ENCODE peak calls at places on chromosomes 3 and 15, in four cellular contexts. P, L, H and O are unnamed samples.

GRCh38 chr3:134334231-134334900 is 39.9 kb downstream of the AMOTL2 start:
- DNase-seq in P (no peak), L (no peak), H (no peak), O (no peak)

GRCh38 chr3:126781889-126782491 is 78.0 kb downstream of the CHCHD6 start:
- DNase-seq in P (no peak), L (no peak), H (no peak), O (no peak)

GRCh38 chr3:101631397-101631796 is 45.5 kb downstream of the ZBTB11 start:
- DNase-seq in P (no peak), L (no peak), H (no peak), O (no peak)

GRCh38 chr15:29410342-29410741 is 140.7 kb upstream of the NSMCE3 start:
- DNase-seq in P (no peak), L (no peak), H (no peak), O (no peak)

GRCh38 chr15:74889390-74889881 is 406 bp upstream of the MPI start:
- DNase-seq in P (no peak), L (no peak), H (no peak), O (no peak)

GRCh38 chr3:120875989-120876388 is 32.0 kb upstream of the STXBP5L start:
- DNase-seq in P (no peak), L (no peak), H (no peak), O (no peak)

GRCh38 chr15:96052572-96053038 is 277.9 kb upstream of the NR2F2 start:
- DNase-seq in P (no peak), L (no peak), H (no peak), O (no peak)

GRCh38 chr3:13204177-13204581 is 130.9 kb upstream of the IQSEC1 start:
- DNase-seq in P (no peak), L (no peak), H (no peak), O (no peak)

GRCh38 chr3:142028174-142028833 is 121.0 kb downstream of the TFDP2 start:
- DNase-seq in P (peak), L (peak), H (peak), O (peak)

GRCh38 chr15:32840481-32841245 is 122.9 kb downstream of the GREM1 start:
- DNase-seq in P (no peak), L (no peak), H (no peak), O (no peak)

GRCh38 chr3:128152419-128153155 is 694 bp upstream of the EEFSEC start:
- DNase-seq in P (no peak), L (no peak), H (peak), O (peak)

GRCh38 chr3:16252243-16252978 is 12.3 kb downstream of the DPH3 start:
- DNase-seq in P (no peak), L (no peak), H (no peak), O (peak)

GRCh38 chr3:185696039-185696438 is 109.9 kb downstream of the SENP2 start:
- DNase-seq in P (no peak), L (no peak), H (no peak), O (no peak)

GRCh38 chr3:148697311-148698189 is at the start of gene AGTR1:
- DNase-seq in P (no peak), L (no peak), H (no peak), O (no peak)

GRCh38 chr3:185813691-185814215 is 11.1 kb downstream of the IGF2BP2 start:
- DNase-seq in P (no peak), L (no peak), H (no peak), O (no peak)

GRCh38 chr15:99682455-99682854 is 50.8 kb downstream of the LYSMD4 start:
- DNase-seq in P (no peak), L (no peak), H (no peak), O (no peak)

GRCh38 chr15:58065445-58066041 is at the start of gene ALDH1A2:
- DNase-seq in P (no peak), L (no peak), H (no peak), O (no peak)

GRCh38 chr3:41502461-41502860 is 303.2 kb downstream of the CTNNB1 start:
- DNase-seq in P (no peak), L (no peak), H (no peak), O (no peak)

GRCh38 chr3:169288548-169288947 is 375.0 kb downstream of the MECOM start:
- DNase-seq in P (no peak), L (no peak), H (no peak), O (no peak)

GRCh38 chr3:49248828-49249227 is 28.2 kb downstream of the C3orf62 start:
- DNase-seq in P (peak), L (peak), H (no peak), O (peak)

GRCh38 chr3:47984089-47984759 is 32.0 kb downstream of the MAP4 start:
- DNase-seq in P (no peak), L (no peak), H (peak), O (no peak)

GRCh38 chr15:87722941-87723691 is 533.4 kb downstream of the NTRK3 start:
- DNase-seq in P (no peak), L (no peak), H (no peak), O (no peak)

GRCh38 chr3:16151109-16151508 is 23.4 kb upstream of the GALNT15 start:
- DNase-seq in P (no peak), L (no peak), H (no peak), O (peak)

GRCh38 chr15:69031013-69032001 is 16.8 kb downstream of the NOX5 start:
- DNase-seq in P (peak), L (peak), H (peak), O (peak)

GRCh38 chr15:57321973-57322601 is 54.2 kb upstream of the CGNL1 start:
- DNase-seq in P (no peak), L (no peak), H (no peak), O (no peak)

DNA sequence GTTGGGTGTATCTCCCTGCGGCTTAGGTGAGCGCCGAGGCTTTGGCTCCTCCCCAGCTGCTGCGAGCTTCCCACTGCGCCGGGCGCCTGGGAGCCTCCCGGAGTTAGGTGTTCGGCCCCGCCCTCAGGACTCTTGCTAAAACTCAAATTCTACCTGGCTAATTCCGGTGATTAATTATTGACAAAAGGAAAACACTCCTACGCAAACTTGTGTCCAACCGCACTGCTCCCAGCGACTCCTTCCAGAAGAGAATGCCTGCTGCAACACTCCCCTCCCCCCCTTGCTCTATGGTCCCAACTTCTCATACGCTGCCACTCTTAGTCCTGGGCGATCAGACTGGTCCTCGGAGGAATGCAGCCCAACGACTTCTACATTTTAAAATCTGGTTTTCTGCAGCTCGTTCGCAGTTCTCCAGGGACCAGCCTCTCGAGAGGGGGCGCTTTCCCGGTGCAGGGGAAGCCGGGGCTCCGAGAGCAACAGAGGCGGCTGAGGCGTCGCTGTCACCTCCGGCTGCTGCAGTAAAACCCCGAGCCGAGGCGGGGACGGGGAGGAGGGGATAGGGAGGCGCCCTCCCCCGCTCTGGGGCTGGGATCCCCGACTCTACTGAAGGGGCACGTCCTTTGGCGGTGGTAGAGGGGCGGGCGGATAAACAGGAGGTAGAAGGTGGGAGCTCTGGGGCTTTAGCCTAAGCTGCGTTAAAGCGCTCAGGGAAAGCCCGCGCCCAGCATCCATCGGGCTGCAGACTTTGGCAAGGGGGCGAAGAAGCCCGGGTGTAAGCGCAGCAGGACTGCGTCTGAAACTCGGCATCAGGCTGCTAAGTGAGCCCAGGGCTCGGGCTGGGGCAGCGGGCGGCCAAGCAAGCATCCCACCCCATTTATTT is at the start of gene SPTSSB:
- DNase-seq in P (peak), L (peak), H (peak), O (peak)
- TF ChIP-seq CTCF in P (no peak), L (no peak), H (peak), O (peak)

DNA sequence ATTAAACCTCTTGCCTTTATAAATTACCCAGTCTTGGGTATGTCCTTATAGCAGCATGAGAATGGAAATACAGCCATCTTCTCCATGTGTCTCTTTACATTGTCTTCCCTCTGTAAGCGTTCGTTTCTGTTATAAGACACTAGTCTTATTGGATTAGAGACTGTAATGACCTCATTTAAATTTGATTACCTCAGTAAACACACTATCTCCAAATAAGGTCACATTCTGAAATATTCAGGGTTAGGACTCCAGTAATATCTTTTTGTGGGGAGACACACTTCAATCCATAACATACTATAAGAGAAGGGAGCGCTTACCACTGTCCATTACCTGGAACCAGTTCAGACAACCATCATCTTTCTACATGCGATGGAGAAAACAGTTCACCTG is 34.3 kb upstream of the CD47 start:
- DNase-seq in P (no peak), L (no peak), H (no peak), O (peak)
- TF ChIP-seq CTCF in P (no peak), L (no peak), H (no peak), O (no peak)

GRCh38 chr3:122094693-122095092 is 39.5 kb downstream of the CD86 start:
- DNase-seq in P (no peak), L (no peak), H (no peak), O (peak)
- TF ChIP-seq CTCF in P (no peak), L (no peak), H (no peak), O (no peak)

GRCh38 chr15:48330855-48331795 is at the start of gene DUT:
- DNase-seq in P (peak), L (peak), H (peak), O (peak)
- TF ChIP-seq CTCF in P (peak), L (no peak), H (no peak), O (no peak)

DNA sequence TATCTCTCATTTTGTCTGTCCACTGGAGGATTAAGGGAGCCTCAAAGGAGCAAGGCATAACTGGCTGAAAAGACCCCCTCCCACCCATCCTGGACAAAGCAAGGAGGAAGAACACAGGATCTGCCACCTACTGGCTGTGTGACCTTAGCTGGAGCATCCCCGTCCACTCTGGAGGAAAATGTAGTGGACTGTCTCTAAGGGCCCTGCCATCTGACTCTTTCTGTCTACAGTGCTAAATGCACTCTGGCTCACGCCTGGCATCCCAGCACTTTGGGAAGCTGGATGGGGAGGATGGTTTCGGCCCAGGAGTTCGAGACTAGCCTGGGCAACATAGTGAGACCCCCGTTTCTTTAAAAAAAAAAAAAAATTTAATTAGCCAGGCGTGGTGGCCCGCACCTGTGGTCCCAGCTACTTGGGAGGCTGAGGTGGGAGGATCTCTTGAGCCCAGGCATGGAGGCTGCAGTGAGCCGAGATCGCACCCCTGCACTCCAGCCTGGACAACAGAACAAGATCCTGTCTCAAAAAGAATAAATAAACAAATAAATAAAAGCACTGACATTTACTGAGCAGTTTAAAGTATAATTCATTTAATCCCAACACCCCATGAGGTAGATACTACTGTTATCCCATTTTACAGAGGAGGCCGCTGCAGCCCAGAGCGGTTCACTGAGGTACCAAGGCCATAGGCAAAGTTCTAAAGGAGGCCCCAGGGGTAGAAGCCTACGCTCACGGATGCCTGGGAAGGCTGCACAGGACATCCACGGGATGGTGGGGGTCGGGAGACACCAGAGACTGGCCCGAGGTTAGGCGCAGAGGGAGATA is 1.1 kb downstream of the TBC1D2B start:
- DNase-seq in P (peak), L (no peak), H (no peak), O (no peak)
- TF ChIP-seq CTCF in P (peak), L (no peak), H (no peak), O (no peak)

DNA sequence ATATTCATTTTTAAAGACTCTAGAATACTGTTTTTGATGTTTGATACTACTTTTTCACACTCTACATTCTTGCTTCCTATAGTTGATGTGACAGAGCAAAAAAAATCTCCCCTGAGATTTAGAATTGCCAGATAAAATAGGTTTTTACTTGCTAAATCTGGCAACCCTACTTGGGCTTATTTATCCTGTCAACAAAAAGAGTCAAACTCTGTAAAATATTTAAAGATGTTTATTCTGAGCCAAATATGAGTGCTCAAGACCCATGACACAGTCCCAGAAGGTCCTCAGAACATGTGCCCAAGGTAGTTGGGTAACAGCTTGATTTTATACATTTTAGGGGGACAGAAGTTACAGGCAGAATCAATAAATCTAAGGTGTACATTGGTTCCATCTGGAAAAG is 72.2 kb downstream of the DAPK2 start:
- DNase-seq in P (no peak), L (no peak), H (no peak), O (no peak)
- TF ChIP-seq CTCF in P (no peak), L (no peak), H (no peak), O (no peak)

GRCh38 chr15:47188766-47189507 is 528.4 kb upstream of the SEMA6D start:
- DNase-seq in P (no peak), L (no peak), H (no peak), O (no peak)

GRCh38 chr15:47196057-47196456 is 521.2 kb upstream of the SEMA6D start:
- DNase-seq in P (peak), L (peak), H (peak), O (peak)

DNA sequence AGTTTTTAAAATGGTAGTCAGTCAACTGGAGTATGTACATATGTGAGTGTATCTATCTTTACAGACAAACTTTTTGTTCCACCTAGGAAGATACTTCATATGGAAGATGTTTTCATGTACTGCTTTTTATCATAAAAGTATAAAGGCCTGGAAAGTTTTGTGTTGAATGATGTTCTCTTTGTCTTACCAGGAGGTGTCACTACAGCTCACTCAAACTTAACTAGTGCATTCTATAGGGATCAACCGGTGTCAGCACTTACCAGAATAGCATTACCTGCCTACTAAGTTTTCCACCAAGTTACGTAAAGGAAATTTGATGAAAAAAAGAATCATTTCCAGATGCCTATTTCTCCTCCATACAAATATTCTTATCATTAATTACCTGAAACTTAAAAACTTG is 522.6 kb upstream of the SEMA6D start:
- DNase-seq in P (peak), L (no peak), H (no peak), O (peak)
- TF ChIP-seq CTCF in P (peak), L (no peak), H (no peak), O (no peak)

GRCh38 chr3:183638092-183638644 is 2.7 kb downstream of the KLHL24 start:
- DNase-seq in P (no peak), L (no peak), H (no peak), O (no peak)

GRCh38 chr3:183635431-183636220 is at the start of gene KLHL24:
- DNase-seq in P (peak), L (peak), H (peak), O (peak)

GRCh38 chr3:183637106-183637486 is 1.7 kb downstream of the KLHL24 start:
- DNase-seq in P (no peak), L (no peak), H (no peak), O (no peak)

GRCh38 chr3:183635107-183635430 is 354 bp upstream of the KLHL24 start:
- DNase-seq in P (no peak), L (no peak), H (no peak), O (no peak)

GRCh38 chr3:183636221-183637105 is 1.0 kb downstream of the KLHL24 start:
- DNase-seq in P (peak), L (peak), H (peak), O (peak)
- TF ChIP-seq CTCF in P (no peak), L (no peak), H (no peak), O (no peak)

GRCh38 chr3:160924776-160925175 is 168.7 kb downstream of the PPM1L start:
- DNase-seq in P (no peak), L (no peak), H (no peak), O (no peak)

GRCh38 chr3:160927620-160928019 is 171.6 kb downstream of the PPM1L start:
- DNase-seq in P (no peak), L (no peak), H (no peak), O (peak)

GRCh38 chr3:160931474-160931873 is 173.7 kb downstream of the B3GALNT1 start:
- DNase-seq in P (no peak), L (no peak), H (no peak), O (no peak)

GRCh38 chr3:160929595-160929994 is 173.6 kb downstream of the PPM1L start:
- DNase-seq in P (no peak), L (no peak), H (no peak), O (no peak)

DNA sequence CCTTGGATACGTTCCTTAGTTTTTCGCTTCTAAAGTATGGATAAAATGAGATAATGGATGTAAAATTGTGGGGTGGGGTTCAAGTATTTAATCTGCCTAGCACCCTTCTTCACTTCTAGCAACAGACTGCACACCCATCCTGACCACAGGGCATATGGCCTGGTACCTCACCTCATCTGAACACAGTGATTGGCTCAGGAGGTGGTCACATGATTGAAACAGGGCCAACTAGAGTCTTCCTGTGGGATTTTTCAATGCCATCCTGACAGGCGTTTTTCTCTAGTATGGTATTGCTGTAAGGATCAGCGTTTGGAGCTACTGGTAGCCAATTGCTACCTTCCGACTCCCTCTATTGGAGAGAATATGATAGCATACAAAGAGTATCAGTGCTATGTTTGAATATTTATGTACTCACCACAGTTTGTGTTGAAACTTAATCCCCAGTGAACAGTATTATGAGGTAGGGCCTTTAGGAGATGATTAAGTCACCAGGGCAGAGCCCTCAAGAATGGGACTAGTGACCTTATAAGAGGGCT is 172.2 kb downstream of the PPM1L start:
- DNase-seq in P (peak), L (no peak), H (no peak), O (peak)
- TF ChIP-seq CTCF in P (peak), L (no peak), H (no peak), O (peak)